ENCODE peak calls at places on chromosome 5, in four cellular contexts. G, E, S and Y are unnamed samples.

GRCh38 chr5:79076819-79077218 is 7.3 kb downstream of the BHMT2 start:
- DNase-seq in G (no peak), E (no peak), S (no peak), Y (no peak)

GRCh38 chr5:147439253-147439652 is 70.6 kb downstream of the DPYSL3 start:
- DNase-seq in G (no peak), E (no peak), S (peak), Y (no peak)

GRCh38 chr5:139760066-139761056 is 35.2 kb upstream of the PSD2 start:
- DNase-seq in G (peak), E (no peak), S (no peak), Y (no peak)

GRCh38 chr5:58366461-58366860 is 93.4 kb downstream of the PLK2 start:
- DNase-seq in G (no peak), E (no peak), S (no peak), Y (no peak)

GRCh38 chr5:128397878-128398277 is 140.2 kb downstream of the FBN2 start:
- DNase-seq in G (no peak), E (no peak), S (no peak), Y (no peak)

GRCh38 chr5:39138892-39139291 is 64.7 kb upstream of the RICTOR start:
- DNase-seq in G (no peak), E (no peak), S (no peak), Y (no peak)

GRCh38 chr5:33441241-33441844 is 578 bp downstream of the TARS1 start:
- DNase-seq in G (no peak), E (no peak), S (peak), Y (no peak)

GRCh38 chr5:144822544-144822943 is 651.9 kb downstream of the KCTD16 start:
- DNase-seq in G (no peak), E (no peak), S (no peak), Y (no peak)